ENCODE peak calls at places on chromosomes 11 and 22, in ten cellular contexts. B is mammary epithelial cell, T is left ventricle myocardium inferior, F is uterus, Q is testis, G is stomach, N is psoas muscle, Z is BJ, E is HCT116, R is sigmoid colon. P is an unnamed sample.
A peak's percentile ranks its signal among the peaks of the same experiment; 100 is the strongest.

GRCh38 chr22:44710474-44711235 is 8.7 kb downstream of the PRR5 start:
- DNase-seq in Z (no peak), F (no peak), Q (no peak), E (no peak), R (no peak), B (no peak), T (no peak), N (no peak), G (peak; percentile 45), P (no peak)

GRCh38 chr11:35907648-35908431 is 36.0 kb upstream of the LDLRAD3 start:
- DNase-seq in F (peak; percentile 57), R (peak; percentile 71), Z (no peak), G (no peak), T (no peak), Q (peak; percentile 70), B (peak; percentile 83), E (peak; percentile 54), N (no peak), P (peak; percentile 81)

GRCh38 chr11:14125529-14125928 is 163.0 kb downstream of the SPON1 start:
- DNase-seq in N (no peak), R (no peak), F (no peak), Z (no peak), E (peak; percentile 36), B (peak; percentile 75), T (no peak), Q (no peak), G (no peak), P (peak; percentile 84)

GRCh38 chr11:3658252-3658651 is 12.9 kb downstream of the CHRNA10 start:
- DNase-seq in T (no peak), G (no peak), B (no peak), N (no peak), Z (no peak), R (no peak), E (no peak), F (no peak), Q (no peak), P (no peak)

GRCh38 chr22:38177926-38178604 is 3.6 kb downstream of the PLA2G6 start:
- DNase-seq in R (peak; percentile 82), G (peak; percentile 45), B (peak; percentile 83), Z (peak; percentile 79), T (peak; percentile 30), Q (peak; percentile 71), E (peak; percentile 82), N (peak; percentile 82), F (peak; percentile 37), P (peak; percentile 63)

GRCh38 chr11:80317612-80318011 is 876.8 kb upstream of the TENM4 start:
- DNase-seq in E (no peak), F (no peak), B (no peak), R (no peak), T (no peak), Z (no peak), Q (no peak), N (no peak), G (no peak), P (no peak)

GRCh38 chr22:36998620-36999351 is 20.5 kb downstream of the TST start:
- DNase-seq in T (no peak), G (no peak), Z (no peak), B (peak; percentile 39), N (no peak), R (no peak), E (peak; percentile 58), Q (no peak), F (no peak), P (peak; percentile 60)

GRCh38 chr22:42371112-42371900 is 60.9 kb downstream of the NFAM1 start:
- DNase-seq in T (no peak), B (no peak), N (no peak), R (no peak), F (no peak), G (no peak), E (no peak), Q (no peak), Z (no peak), P (no peak)

GRCh38 chr11:1167256-1167655 is 9.5 kb downstream of the MUC5AC start:
- DNase-seq in R (peak; percentile 24), Z (no peak), E (no peak), B (no peak), T (peak; percentile 7), F (no peak), G (no peak), Q (no peak), N (no peak), P (no peak)

GRCh38 chr11:129377739-129378138 is 2.1 kb downstream of the BARX2 start:
- DNase-seq in G (no peak), Q (no peak), R (no peak), N (no peak), T (no peak), F (no peak), B (no peak), Z (no peak), E (no peak), P (peak; percentile 59)

GRCh38 chr11:96863520-96863919 is 473.7 kb downstream of the JRKL start:
- DNase-seq in G (no peak), B (no peak), E (no peak), R (no peak), Z (no peak), Q (peak; percentile 28), F (no peak), N (peak; percentile 67), T (peak; percentile 89), P (no peak)

GRCh38 chr11:129922674-129923073 is 27.3 kb upstream of the NFRKB start:
- DNase-seq in F (no peak), R (no peak), G (no peak), E (no peak), B (no peak), N (no peak), Z (no peak), Q (no peak), T (no peak), P (no peak)

GRCh38 chr22:29380032-29380781 is 8.2 kb downstream of the AP1B1 start:
- DNase-seq in T (no peak), F (no peak), R (no peak), G (no peak), Z (peak; percentile 31), N (no peak), E (no peak), Q (no peak), B (peak; percentile 75), P (peak; percentile 88)

GRCh38 chr11:12435264-12435663 is 57.9 kb downstream of the PARVA start:
- DNase-seq in Z (no peak), B (no peak), Q (no peak), G (no peak), R (no peak), E (no peak), F (no peak), T (no peak), N (no peak), P (no peak)

GRCh38 chr11:115304774-115305472 is 199.3 kb downstream of the CADM1 start:
- DNase-seq in Z (no peak), R (no peak), N (no peak), T (no peak), E (no peak), B (peak; percentile 64), Q (no peak), F (no peak), G (no peak), P (peak; percentile 89)

GRCh38 chr11:68256331-68256741 is 15.4 kb downstream of the C11orf24 start:
- DNase-seq in G (no peak), T (peak; percentile 51), Q (peak; percentile 46), N (no peak), E (no peak), R (no peak), F (peak; percentile 67), B (no peak), Z (no peak), P (no peak)

GRCh38 chr11:68259122-68259959 is 12.4 kb downstream of the C11orf24 start:
- DNase-seq in Z (no peak), R (no peak), F (no peak), Q (no peak), T (no peak), E (no peak), B (no peak), N (no peak), G (no peak), P (no peak)

GRCh38 chr11:68257477-68258362 is 14.1 kb downstream of the C11orf24 start:
- DNase-seq in Q (peak; percentile 98), N (peak; percentile 98), Z (no peak), F (peak; percentile 95), B (peak; percentile 75), R (peak; percentile 98), G (peak; percentile 99), E (peak; percentile 81), T (peak; percentile 97), P (peak; percentile 72)

GRCh38 chr11:68260484-68260883 is 11.3 kb downstream of the C11orf24 start:
- DNase-seq in R (no peak), Q (no peak), Z (no peak), E (no peak), T (no peak), N (no peak), G (no peak), F (no peak), B (no peak), P (no peak)

DNA sequence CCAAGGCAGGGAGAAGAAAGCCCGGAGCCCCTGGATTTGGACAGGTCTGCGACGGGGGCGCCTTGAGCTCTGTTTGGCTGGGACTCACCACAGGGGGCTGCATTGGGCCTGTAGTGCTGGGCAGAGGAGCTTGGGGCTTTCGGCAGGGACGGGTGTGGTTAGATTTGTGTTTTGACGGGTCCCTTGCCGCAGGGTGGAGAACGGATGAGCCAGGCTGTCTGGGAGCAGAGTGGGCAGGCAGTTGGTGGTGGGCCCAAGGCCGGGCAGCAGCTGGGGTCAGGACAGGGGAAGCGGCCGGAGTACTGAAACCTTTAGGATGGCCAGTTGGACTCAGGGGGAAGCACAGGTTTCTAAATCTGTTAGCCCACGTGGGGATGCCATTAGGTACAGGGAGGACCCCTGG is 13.4 kb downstream of the C11orf24 start:
- DNase-seq in Z (no peak), T (no peak), F (no peak), E (no peak), B (no peak), N (no peak), R (no peak), G (no peak), Q (no peak), P (no peak)
- H3K4me3 ChIP-seq in Z (no peak overlapping the region), T (no peak overlapping the region), F (no peak overlapping the region), E (no peak overlapping the region), B (no peak overlapping the region), N (no peak overlapping the region), R (no peak overlapping the region), G (no peak overlapping the region), Q (no peak overlapping the region), P (no peak overlapping the region)

GRCh38 chr11:81548123-81548522 is 1185.5 kb downstream of the FAM181B start:
- DNase-seq in E (no peak), R (no peak), Q (no peak), Z (no peak), T (no peak), G (no peak), B (no peak), N (no peak), F (no peak), P (no peak)
- TF ChIP-seq CTCF in E (no peak), R (no peak), Q (no peak), Z (no peak), T (no peak), G (no peak), B (no peak), N (no peak), F (no peak), P (no peak)

GRCh38 chr11:116578971-116579687 is 193.7 kb downstream of the BUD13 start:
- DNase-seq in F (peak; percentile 26), Q (peak; percentile 49), G (no peak), R (no peak), Z (no peak), B (no peak), E (no peak), N (no peak), T (peak; percentile 47), P (no peak)
- H3K27me3 ChIP-seq in F (peaks cover 7% of the 10 kb centered on the region), Q (no peaks in the 10 kb centered on the region), G (peaks cover 77% of the 10 kb centered on the region), R (peaks cover 19% of the 10 kb centered on the region), Z (peaks cover 18% of the 10 kb centered on the region), B (peaks cover 29% of the 10 kb centered on the region), E (peaks cover 39% of the 10 kb centered on the region), N (peaks cover 20% of the 10 kb centered on the region), T (peaks cover 61% of the 10 kb centered on the region), P (peaks cover 22% of the 10 kb centered on the region)

GRCh38 chr11:59557940-59558643 is 46.8 kb downstream of the OR4D9 start:
- DNase-seq in T (no peak), Z (no peak), B (no peak), E (no peak), R (no peak), F (no peak), N (no peak), Q (no peak), G (no peak), P (no peak)
- H3K4me3 ChIP-seq in T (peak overlapping the region; percentile 66), Z (peak overlapping the region; percentile 25), B (peak overlapping the region; percentile 19), E (no peak overlapping the region), R (no peak overlapping the region), F (no peak overlapping the region), N (peak overlapping the region; percentile 69), Q (no peak overlapping the region), G (no peak overlapping the region), P (no peak overlapping the region)